ENCODE peak calls at places on chromosomes 2 and 18, in five cellular contexts. N, Y, A, S and U are unnamed samples.

GRCh38 chr2:164514491-164514890 is 106.8 kb downstream of the GRB14 start:
- DNase-seq in N (no peak), Y (no peak), A (peak), S (no peak), U (no peak)

GRCh38 chr2:227325824-227326195 is 759 bp downstream of the MFF start:
- DNase-seq in N (peak), Y (no peak), A (peak), S (peak), U (no peak)

GRCh38 chr2:97774425-97774824 is 61.0 kb downstream of the ZAP70 start:
- DNase-seq in N (peak), Y (no peak), A (peak), S (no peak), U (no peak)

GRCh38 chr2:238688197-238689153 is 159.4 kb upstream of the TWIST2 start:
- DNase-seq in N (no peak), Y (no peak), A (no peak), S (no peak), U (no peak)

GRCh38 chr2:42675815-42676214 is 88.1 kb downstream of the OXER1 start:
- DNase-seq in N (no peak), Y (no peak), A (no peak), S (no peak), U (no peak)

GRCh38 chr18:9559253-9559652 is 55.1 kb downstream of the PPP4R1 start:
- DNase-seq in N (no peak), Y (no peak), A (no peak), S (no peak), U (no peak)

GRCh38 chr2:218402911-218403411 is 3.3 kb downstream of the CTDSP1 start:
- DNase-seq in N (no peak), Y (no peak), A (no peak), S (no peak), U (no peak)

GRCh38 chr2:203498161-203498560 is 36.9 kb downstream of the RAPH1 start:
- DNase-seq in N (no peak), Y (no peak), A (peak), S (peak), U (no peak)

GRCh38 chr2:122755281-122755780 is 999.9 kb downstream of the TSN start:
- DNase-seq in N (no peak), Y (no peak), A (no peak), S (no peak), U (no peak)

GRCh38 chr2:165901595-165901994 is 52.0 kb downstream of the TTC21B start:
- DNase-seq in N (no peak), Y (no peak), A (no peak), S (no peak), U (no peak)

GRCh38 chr2:12167525-12168317 is 421.3 kb downstream of the LPIN1 start:
- DNase-seq in N (peak), Y (no peak), A (no peak), S (no peak), U (no peak)

GRCh38 chr2:114022360-114023085 is 132.6 kb downstream of the ACTR3 start:
- DNase-seq in N (no peak), Y (no peak), A (peak), S (peak), U (no peak)

GRCh38 chr18:49227456-49227855 is 233.0 kb downstream of the DYM start:
- DNase-seq in N (no peak), Y (peak), A (peak), S (no peak), U (no peak)

GRCh38 chr2:54578668-54579045 is 122.5 kb downstream of the SPTBN1 start:
- DNase-seq in N (no peak), Y (no peak), A (no peak), S (no peak), U (no peak)

GRCh38 chr18:29034113-29034856 is 857.4 kb upstream of the CDH2 start:
- DNase-seq in N (no peak), Y (no peak), A (no peak), S (no peak), U (no peak)

GRCh38 chr2:126912201-126912600 is 13.5 kb downstream of the TEX51 start:
- DNase-seq in N (no peak), Y (no peak), A (no peak), S (no peak), U (no peak)

GRCh38 chr2:196592912-196593881 is 46.3 kb upstream of the CCDC150 start:
- DNase-seq in N (peak), Y (no peak), A (peak), S (peak), U (peak)

GRCh38 chr2:16645771-16646559 is 19.7 kb downstream of the CYRIA start:
- DNase-seq in N (no peak), Y (no peak), A (no peak), S (no peak), U (no peak)